ENCODE peak calls at places on chromosome 11, in eight cellular contexts. Z is body of pancreas, S is right lobe of liver, C is ascending aorta, G is GM06990, K is mammary epithelial cell, R is endothelial cell of umbilical vein, D is fibroblast of mammary gland. W is an unnamed sample.

GRCh38 chr11:61162092-61162935 is 1.1 kb upstream of the VPS37C start:
- DNase-seq in R (peak; percentile 32), D (peak; percentile 61), G (no peak), C (no peak), S (no peak), K (peak; percentile 63), Z (peak; percentile 67), W (peak; percentile 87)

GRCh38 chr11:111548542-111548941 is 8.0 kb downstream of the LAYN start:
- DNase-seq in S (no peak), D (no peak), R (no peak), G (no peak), K (no peak), Z (no peak), C (no peak), W (no peak)

GRCh38 chr11:100562102-100562501 is 125.0 kb upstream of the ARHGAP42 start:
- DNase-seq in G (no peak), K (peak; percentile 79), S (no peak), Z (no peak), D (peak; percentile 85), C (no peak), R (peak; percentile 93), W (no peak)

GRCh38 chr11:59429924-59430516 is 3.8 kb upstream of the OR5A2 start:
- DNase-seq in Z (peak; percentile 41), R (peak; percentile 54), G (peak; percentile 3), S (no peak), C (no peak), D (peak; percentile 58), K (peak; percentile 48), W (peak; percentile 82)

GRCh38 chr11:107562647-107563208 is 2.8 kb downstream of the ALKBH8 start:
- DNase-seq in C (no peak), G (no peak), R (peak; percentile 86), Z (no peak), K (peak; percentile 95), D (peak; percentile 92), S (no peak), W (no peak)

GRCh38 chr11:108973402-108974119 is 308.7 kb downstream of the DDX10 start:
- DNase-seq in D (peak; percentile 86), S (no peak), G (no peak), Z (no peak), C (no peak), K (peak; percentile 85), R (peak; percentile 71), W (no peak)

GRCh38 chr11:27124514-27125264 is 84.1 kb downstream of the BBOX1 start:
- DNase-seq in Z (no peak), K (peak; percentile 29), G (no peak), C (no peak), S (no peak), D (peak; percentile 63), R (no peak), W (no peak)

GRCh38 chr11:88402192-88402715 is 64.7 kb upstream of the CTSC start:
- DNase-seq in C (no peak), D (peak; percentile 91), S (no peak), G (no peak), R (peak; percentile 93), K (peak; percentile 90), Z (no peak), W (peak; percentile 45)

GRCh38 chr11:114200351-114200750 is 95.8 kb upstream of the NNMT start:
- DNase-seq in G (no peak), D (peak; percentile 63), S (no peak), C (no peak), K (no peak), R (no peak), Z (no peak), W (no peak)

GRCh38 chr11:72643547-72643946 is 30.7 kb downstream of the PDE2A start:
- DNase-seq in G (no peak), S (no peak), Z (no peak), D (peak; percentile 54), K (peak; percentile 78), C (no peak), R (no peak), W (no peak)

DNA sequence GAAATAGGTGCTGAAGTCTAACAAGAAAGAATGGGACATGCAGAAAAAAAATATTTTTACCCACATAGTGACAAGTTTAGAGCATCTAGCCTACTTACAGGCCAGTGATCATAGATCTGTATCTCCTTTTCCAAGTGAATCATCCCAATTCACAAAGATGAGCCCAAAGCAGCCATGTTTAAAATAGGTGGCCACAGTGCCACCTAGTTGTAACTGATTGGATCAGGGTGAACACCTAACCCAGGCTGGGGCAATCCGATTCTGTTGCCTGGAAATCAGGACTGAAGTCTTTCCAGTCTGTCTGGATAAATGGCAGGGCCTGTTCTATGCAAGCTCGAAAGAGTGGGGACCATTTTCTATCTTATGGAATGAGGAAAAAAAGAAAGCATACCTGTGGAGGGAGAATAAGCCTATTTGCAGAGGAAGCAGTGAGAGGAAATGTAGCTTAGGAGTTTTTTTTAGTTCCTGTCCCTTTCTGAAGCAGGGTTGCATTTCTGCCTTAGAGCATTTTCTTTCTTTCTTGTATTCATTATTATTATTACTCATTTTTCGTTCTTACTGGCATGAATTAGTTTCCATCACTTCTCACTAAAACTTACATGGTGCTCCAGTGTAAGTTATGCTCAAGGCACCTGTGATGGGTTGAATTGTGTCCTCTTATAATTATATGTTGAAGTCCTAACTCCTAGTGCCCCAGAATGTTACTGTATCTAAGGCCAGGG is 113.2 kb upstream of the RAG2 start:
- DNase-seq in Z (no peak), S (no peak), C (no peak), K (peak; percentile 6), G (no peak), D (no peak), R (no peak), W (no peak)
- TF ChIP-seq CTCF in Z (no peak), S (no peak), C (no peak), K (peak; percentile 22), G (peak; percentile 38), D (no peak), R (no peak), W (no peak)

GRCh38 chr11:122319011-122319410 is 203.0 kb upstream of the BLID start:
- DNase-seq in R (no peak), Z (no peak), K (no peak), D (no peak), C (no peak), G (no peak), S (no peak), W (no peak)

GRCh38 chr11:122317337-122317736 is 201.3 kb upstream of the BLID start:
- DNase-seq in G (no peak), D (no peak), C (no peak), Z (no peak), K (no peak), S (no peak), R (no peak), W (no peak)

GRCh38 chr11:122319842-122320555 is 204.0 kb upstream of the BLID start:
- DNase-seq in C (no peak), R (no peak), K (no peak), Z (no peak), S (no peak), D (no peak), G (no peak), W (no peak)

GRCh38 chr11:122323754-122324421 is 207.9 kb upstream of the BLID start:
- DNase-seq in R (no peak), K (no peak), S (no peak), C (no peak), G (no peak), D (no peak), Z (no peak), W (no peak)

DNA sequence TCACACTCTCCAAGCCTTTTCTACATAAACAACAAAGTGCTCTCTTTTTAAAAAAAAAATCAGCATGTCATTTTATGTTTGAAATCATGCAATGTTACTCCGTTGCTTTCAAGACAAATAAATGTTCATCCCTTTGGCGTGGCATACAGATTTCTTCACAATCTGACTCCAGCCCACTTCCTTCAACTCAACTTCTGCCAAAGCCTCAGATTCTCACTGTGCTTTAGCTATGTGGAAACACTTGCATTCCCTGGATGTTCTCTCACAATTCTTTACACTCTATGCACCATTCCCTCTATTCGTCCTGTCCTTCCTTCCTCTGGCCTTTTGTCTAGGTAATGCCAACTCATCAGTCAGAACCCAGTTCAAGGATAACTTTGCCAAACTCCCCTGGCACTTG is 206.4 kb upstream of the BLID start:
- DNase-seq in Z (no peak), K (no peak), G (no peak), D (peak; percentile 44), S (no peak), C (no peak), R (no peak), W (no peak)
- H3K4me3 ChIP-seq in Z (no peak overlapping the region), K (no peak overlapping the region), G (no peak overlapping the region), D (no peak overlapping the region), S (no peak overlapping the region), C (no peak overlapping the region), R (no peak overlapping the region), W (no peak overlapping the region)

GRCh38 chr11:125179346-125179745 is 14.8 kb downstream of the PKNOX2 start:
- DNase-seq in D (no peak), S (no peak), K (no peak), Z (no peak), C (no peak), R (no peak), G (no peak), W (no peak)

GRCh38 chr11:125182522-125182921 is 18.0 kb downstream of the PKNOX2 start:
- DNase-seq in Z (no peak), K (no peak), S (no peak), D (no peak), C (no peak), G (no peak), R (no peak), W (no peak)

GRCh38 chr11:125179895-125180294 is 15.3 kb downstream of the PKNOX2 start:
- DNase-seq in K (no peak), S (no peak), Z (no peak), C (no peak), G (no peak), D (no peak), R (no peak), W (no peak)

GRCh38 chr11:125183641-125184040 is 19.1 kb downstream of the PKNOX2 start:
- DNase-seq in Z (no peak), S (no peak), G (no peak), K (no peak), D (no peak), C (no peak), R (no peak), W (no peak)

DNA sequence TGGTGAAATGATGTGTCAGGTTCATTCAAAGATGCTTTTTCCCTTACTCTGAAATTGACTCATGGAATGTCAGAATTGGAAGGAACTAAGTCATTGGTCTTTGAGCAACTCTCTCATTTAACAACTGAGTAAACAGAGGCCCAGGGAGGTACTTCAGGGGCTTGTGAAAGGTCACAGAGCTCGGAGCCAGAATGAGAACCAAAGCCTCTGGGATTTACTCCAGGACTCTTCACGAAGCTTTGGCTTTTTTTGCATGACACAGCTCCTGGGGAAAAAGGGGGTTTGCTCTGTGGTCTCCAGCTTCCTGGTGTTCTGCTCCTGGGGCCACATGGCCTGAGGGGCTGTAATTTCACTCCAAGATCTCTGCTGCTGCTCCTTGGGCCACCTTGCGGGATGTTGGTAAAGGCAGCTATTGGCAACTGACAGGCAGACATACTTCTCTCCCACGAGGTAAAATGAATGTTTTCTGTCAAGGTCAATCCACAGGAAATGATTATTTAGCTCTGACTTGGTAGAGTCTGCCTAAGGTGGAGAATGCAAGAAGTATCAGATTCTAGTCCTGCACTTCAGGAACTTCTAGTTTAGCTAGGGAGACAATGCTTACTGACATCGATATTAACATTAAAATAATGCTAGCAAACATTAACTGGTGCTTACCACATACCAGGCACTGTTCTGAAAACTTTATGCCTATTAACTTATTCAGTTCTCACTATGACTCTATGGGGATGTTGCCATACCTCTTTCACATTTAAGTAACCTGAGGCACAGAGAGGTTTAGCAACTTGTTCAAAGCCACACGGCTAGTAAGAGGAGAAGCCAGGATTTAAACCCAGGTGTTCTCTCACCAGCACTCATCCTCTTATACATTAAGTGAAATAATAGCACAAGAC is 16.1 kb downstream of the PKNOX2 start:
- DNase-seq in D (peak; percentile 15), G (no peak), Z (no peak), R (peak; percentile 32), C (no peak), S (no peak), K (no peak), W (no peak)
- TF ChIP-seq CTCF in D (no peak), G (no peak), Z (no peak), R (no peak), C (no peak), S (no peak), K (no peak), W (no peak)

GRCh38 chr11:34448223-34448994 is 9.7 kb downstream of the CAT start:
- DNase-seq in K (no peak), R (no peak), Z (no peak), S (no peak), G (no peak), D (no peak), C (no peak), W (no peak)
- H3K4me3 ChIP-seq in K (no peak overlapping the region), R (no peak overlapping the region), Z (no peak overlapping the region), S (no peak overlapping the region), G (no peak overlapping the region), D (no peak overlapping the region), C (no peak overlapping the region), W (no peak overlapping the region)